ENCODE peak calls at places on chromosomes 2 and 18, in six cellular contexts. E is Panc1, J is IMR-90, N is adrenal gland, B is thyroid gland, D is RWPE2. Y is an unnamed sample. For H3K36me3, the result is how much of the 10 kb centered on the place peaks cover.

GRCh38 chr2:128799284-128799552 is 480.6 kb upstream of the HS6ST1 start:
- DNase-seq in E (no peak), N (peak), D (no peak), B (no peak), J (no peak), Y (no peak)

GRCh38 chr2:206556357-206556949 is 85.8 kb upstream of the FAM237A start:
- DNase-seq in J (peak), B (no peak), N (no peak), D (no peak), E (peak), Y (no peak)

GRCh38 chr2:239942090-239942489 is 83.1 kb downstream of the NDUFA10 start:
- DNase-seq in N (no peak), J (no peak), B (no peak), D (peak), E (no peak), Y (peak)

GRCh38 chr2:219215871-219216536 is 2.8 kb downstream of the ABCB6 start:
- DNase-seq in J (no peak), B (no peak), E (no peak), D (no peak), N (no peak), Y (no peak)

GRCh38 chr2:41698787-41699422 is 348.9 kb upstream of the PKDCC start:
- DNase-seq in D (no peak), J (no peak), N (peak), E (no peak), B (peak), Y (no peak)

GRCh38 chr18:48706630-48707206 is 167.9 kb downstream of the CTIF start:
- DNase-seq in D (no peak), B (no peak), N (peak), J (no peak), E (no peak), Y (no peak)

GRCh38 chr2:133457862-133458261 is 110.4 kb downstream of the NCKAP5 start:
- DNase-seq in N (no peak), J (no peak), D (no peak), E (no peak), B (no peak), Y (no peak)

GRCh38 chr2:100264121-100264520 is 58.2 kb downstream of the LONRF2 start:
- DNase-seq in D (no peak), J (no peak), N (no peak), E (no peak), B (no peak), Y (no peak)

GRCh38 chr2:235712176-235712575 is 218.3 kb downstream of the AGAP1 start:
- DNase-seq in B (no peak), N (no peak), D (no peak), J (no peak), E (no peak), Y (no peak)

GRCh38 chr2:10814571-10815331 is 2.2 kb upstream of the PDIA6 start:
- DNase-seq in E (no peak), N (peak), B (no peak), J (no peak), D (no peak), Y (no peak)

GRCh38 chr2:235500761-235501662 is 7.2 kb downstream of the AGAP1 start:
- DNase-seq in E (no peak), B (no peak), D (no peak), J (peak), N (no peak), Y (no peak)

GRCh38 chr2:47031909-47032668 is 116.5 kb upstream of the MCFD2 start:
- DNase-seq in N (peak), J (no peak), E (no peak), D (no peak), B (no peak), Y (peak)

DNA sequence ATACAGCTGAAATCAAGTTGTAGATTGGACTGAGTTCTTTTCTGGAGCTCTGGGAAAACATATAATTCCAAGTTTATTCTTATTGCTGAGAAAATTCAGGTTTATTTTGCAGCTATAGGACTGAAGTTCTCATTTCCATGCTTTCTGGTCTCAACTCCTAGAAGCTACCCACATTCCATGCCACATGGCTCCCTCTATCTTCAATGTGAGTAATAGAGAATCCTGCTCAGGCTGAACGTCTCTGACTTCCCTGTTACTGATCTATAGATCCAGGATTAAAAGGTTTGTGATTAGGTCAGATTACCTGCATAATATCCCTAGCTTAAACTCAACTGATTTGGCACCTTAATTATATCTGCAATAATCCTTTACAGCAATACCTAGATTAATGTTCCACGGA is 453.8 kb upstream of the MC4R start:
- DNase-seq in E (no peak), N (no peak), B (no peak), J (no peak), D (no peak), Y (no peak)
- TF ChIP-seq CTCF in E (no peak), N (no peak), B (no peak), J (no peak), D (peak), Y (no peak)

DNA sequence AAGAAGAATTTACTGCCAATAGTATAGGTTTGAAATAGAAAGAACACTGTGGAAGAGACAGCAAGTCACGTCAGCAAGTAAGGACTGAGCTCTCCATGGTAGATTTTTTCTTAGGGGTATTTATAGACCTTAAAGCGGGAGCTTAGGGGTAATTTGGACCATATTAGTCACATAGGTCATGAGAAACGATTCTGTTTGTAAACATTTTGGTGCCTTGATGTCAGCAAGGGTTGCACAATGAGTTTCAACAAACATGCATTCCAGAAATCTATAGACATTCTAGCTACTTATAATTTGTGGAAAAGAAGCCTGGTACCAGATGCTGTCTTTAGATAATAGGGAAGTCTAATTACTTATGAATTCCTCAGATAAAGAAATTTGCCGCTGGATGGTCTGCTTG is 624.7 kb downstream of the TDRD15 start:
- DNase-seq in J (peak), D (no peak), E (no peak), B (no peak), N (no peak), Y (no peak)
- H3K27ac ChIP-seq in J (no peak), D (no peak), E (no peak), B (no peak), N (no peak), Y (no peak)

DNA sequence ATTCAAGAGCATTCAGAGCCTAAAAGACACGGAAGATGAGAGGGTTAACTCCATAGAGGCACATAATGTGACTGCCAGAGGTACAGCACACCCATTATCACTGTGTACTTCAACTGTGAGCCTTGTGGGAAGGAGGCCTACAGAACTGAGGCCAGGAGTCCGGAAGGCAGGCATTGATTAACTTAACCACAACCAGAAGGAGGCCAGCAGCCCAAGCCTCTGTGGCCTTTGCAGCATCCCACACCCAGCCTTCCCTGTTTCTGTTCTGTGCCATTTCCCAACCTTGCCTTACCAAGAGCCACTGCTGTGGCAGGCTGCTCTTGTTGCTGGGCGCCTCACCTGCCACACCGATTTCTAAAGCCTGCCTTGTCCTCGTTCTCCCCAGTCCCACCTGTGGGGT is 27.2 kb downstream of the SIGLEC15 start:
- DNase-seq in B (no peak), D (no peak), J (no peak), E (no peak), N (no peak), Y (no peak)
- H3K36me3 ChIP-seq in B (under half), D (half or more), J (under half), E (under half), N (half or more), Y (half or more)

DNA sequence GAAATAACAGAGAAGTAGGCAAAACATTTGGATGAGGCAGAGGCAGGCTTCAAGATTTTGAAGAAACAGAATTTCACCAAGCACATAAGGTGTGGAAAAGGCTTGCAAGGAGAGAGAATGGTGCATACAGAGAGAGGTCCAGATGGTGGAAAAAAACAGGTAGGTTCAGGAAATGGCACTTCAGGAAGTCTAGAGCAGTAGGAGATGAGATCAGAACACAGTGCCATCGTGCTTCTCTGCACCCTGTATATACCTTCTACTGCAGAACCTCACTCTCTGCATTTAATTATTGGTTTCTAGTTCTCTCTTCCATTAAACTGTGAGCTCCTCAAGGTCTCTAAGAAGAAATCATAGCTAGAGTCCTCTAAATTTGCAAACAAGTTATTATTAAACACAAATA is 2.4 kb downstream of the PAIP2B start:
- DNase-seq in J (no peak), B (no peak), N (no peak), E (no peak), D (no peak), Y (no peak)
- TF ChIP-seq CTCF in J (no peak), B (no peak), N (no peak), E (no peak), D (no peak), Y (no peak)

GRCh38 chr2:105886029-105886454 is 141.3 kb downstream of the NCK2 start:
- DNase-seq in E (no peak), D (no peak), N (no peak), J (peak), B (no peak), Y (no peak)
- H3K27ac ChIP-seq in E (no peak), D (no peak), N (no peak), J (peak), B (peak), Y (no peak)

GRCh38 chr18:38575648-38576047 is 1010.0 kb upstream of the CELF4 start:
- DNase-seq in D (no peak), N (no peak), E (no peak), B (no peak), J (no peak), Y (no peak)
- H3K36me3 ChIP-seq in D (under half), N (under half), E (under half), B (under half), J (under half), Y (under half)

Y was measured in suprapubic skin.